ENCODE peak calls at places on chromosomes 12 and 14, in six cellular contexts. C is NCI-H524 treated with DMSO at 0.1 percent for 48 hours, J is fibroblast of the aortic adventitia, D is iPS-NIHi11, N is dorsolateral prefrontal cortex, M is myocyte. X is an unnamed sample.
A peak's percentile ranks its signal among the peaks of the same experiment; 100 is the strongest.

GRCh38 chr12:112961074-112961473 is 17.2 kb upstream of the OAS2 start:
- DNase-seq in C (no peak), J (no peak), D (peak; percentile 35), N (no peak), M (no peak), X (no peak)

GRCh38 chr12:62720661-62721330 is 214.2 kb downstream of the PPM1H start:
- DNase-seq in C (peak; percentile 85), J (no peak), D (no peak), N (peak; percentile 57), M (peak; percentile 80), X (peak; percentile 67)

GRCh38 chr12:49233842-49234526 is 30.9 kb upstream of the TUBA1C start:
- DNase-seq in C (no peak), J (no peak), D (no peak), N (peak; percentile 81), M (no peak), X (no peak)

GRCh38 chr12:50986961-50987737 is 34.8 kb downstream of the HIGD1C start:
- DNase-seq in C (no peak), J (peak; percentile 75), D (peak; percentile 66), N (no peak), M (peak; percentile 74), X (peak; percentile 76)

GRCh38 chr12:116172224-116172849 is 105.2 kb downstream of the MED13L start:
- DNase-seq in C (no peak), J (no peak), D (no peak), N (no peak), M (no peak), X (peak; percentile 17)

GRCh38 chr12:77045183-77045582 is 20.2 kb downstream of the E2F7 start:
- DNase-seq in C (no peak), J (no peak), D (no peak), N (no peak), M (no peak), X (no peak)

GRCh38 chr12:67449591-67450052 is 180.5 kb downstream of the CAND1 start:
- DNase-seq in C (no peak), J (no peak), D (no peak), N (no peak), M (no peak), X (no peak)

GRCh38 chr14:99820702-99821331 is 27.6 kb downstream of the EML1 start:
- DNase-seq in C (no peak), J (no peak), D (no peak), N (no peak), M (no peak), X (no peak)

GRCh38 chr12:131817241-131817640 is 11.0 kb upstream of the MMP17 start:
- DNase-seq in C (no peak), J (no peak), D (no peak), N (no peak), M (no peak), X (no peak)

GRCh38 chr12:91685917-91686316 is 459.7 kb downstream of the BTG1 start:
- DNase-seq in C (no peak), J (peak; percentile 6), D (no peak), N (no peak), M (no peak), X (peak; percentile 47)

GRCh38 chr12:64610092-64610659 is at the start of gene RASSF3:
- DNase-seq in C (no peak), J (peak; percentile 44), D (peak; percentile 90), N (no peak), M (peak; percentile 85), X (peak; percentile 70)

GRCh38 chr12:32486158-32486557 is 86.8 kb downstream of the FGD4 start:
- DNase-seq in C (no peak), J (no peak), D (no peak), N (no peak), M (no peak), X (no peak)

GRCh38 chr14:21343035-21343794 is 40.6 kb downstream of the SUPT16H start:
- DNase-seq in C (no peak), J (no peak), D (no peak), N (no peak), M (no peak), X (no peak)

GRCh38 chr14:90513151-90514014 is 116.6 kb downstream of the CALM1 start:
- DNase-seq in C (no peak), J (peak; percentile 22), D (peak; percentile 69), N (peak; percentile 96), M (peak; percentile 59), X (peak; percentile 47)

GRCh38 chr14:98184467-98184866 is 1087.5 kb downstream of the BCL11B start:
- DNase-seq in C (no peak), J (no peak), D (no peak), N (no peak), M (no peak), X (no peak)

GRCh38 chr12:81128930-81129554 is 51.2 kb downstream of the ACSS3 start:
- DNase-seq in C (no peak), J (peak; percentile 62), D (peak; percentile 57), N (no peak), M (peak; percentile 60), X (peak; percentile 61)

GRCh38 chr12:130972589-130972950 is 18.9 kb downstream of the ADGRD1 start:
- DNase-seq in C (no peak), J (no peak), D (no peak), N (no peak), M (no peak), X (no peak)

X was measured in fibroblast of pulmonary artery.